ENCODE peak calls at places on chromosomes 5 and 9, in seven cellular contexts. Z is coronary artery, U is iris pigment epithelial cell, H is COR-L47, A is hippocampal formation, T is CD14-positive monocyte, V is NCI-H510A treated with DMSO at 0.1 percent for 48 hours. P is an unnamed sample.

GRCh38 chr5:83184534-83184933 is 107.2 kb downstream of the XRCC4 start:
- DNase-seq in Z (no peak), U (no peak), H (no peak), A (no peak), T (no peak), V (no peak), P (no peak)

GRCh38 chr5:139445325-139446170 is 6.2 kb upstream of the DNAJC18 start:
- DNase-seq in Z (no peak), U (peak), H (no peak), A (no peak), T (no peak), V (no peak), P (peak)

GRCh38 chr5:90483206-90483605 is 8.5 kb downstream of the POLR3G start:
- DNase-seq in Z (no peak), U (peak), H (no peak), A (no peak), T (no peak), V (no peak), P (no peak)

GRCh38 chr5:152270117-152270516 is 135.0 kb downstream of the NMUR2 start:
- DNase-seq in Z (no peak), U (no peak), H (no peak), A (no peak), T (no peak), V (no peak), P (peak)

GRCh38 chr5:131818001-131818724 is 21.3 kb upstream of the FNIP1 start:
- DNase-seq in Z (no peak), U (no peak), H (no peak), A (no peak), T (no peak), V (no peak), P (no peak)

GRCh38 chr9:73154271-73154670 is 2.6 kb downstream of the ANXA1 start:
- DNase-seq in Z (no peak), U (no peak), H (no peak), A (no peak), T (no peak), V (no peak), P (no peak)

GRCh38 chr5:64417390-64417789 is 88.4 kb upstream of the RGS7BP start:
- DNase-seq in Z (no peak), U (no peak), H (no peak), A (no peak), T (no peak), V (peak), P (no peak)

GRCh38 chr9:107137495-107138202 is 145.4 kb upstream of the RAD23B start:
- DNase-seq in Z (no peak), U (peak), H (no peak), A (no peak), T (no peak), V (no peak), P (no peak)

GRCh38 chr9:99998866-99999265 is 92.4 kb downstream of the STX17 start:
- DNase-seq in Z (no peak), U (no peak), H (no peak), A (no peak), T (no peak), V (no peak), P (no peak)

GRCh38 chr9:127444921-127445850 is 6.0 kb downstream of the RPL12 start:
- DNase-seq in Z (no peak), U (no peak), H (no peak), A (no peak), T (no peak), V (no peak), P (no peak)

GRCh38 chr5:154543380-154543779 is 65.4 kb upstream of the HAND1 start:
- DNase-seq in Z (no peak), U (peak), H (no peak), A (no peak), T (no peak), V (no peak), P (no peak)

GRCh38 chr9:95506438-95506691 is 10.4 kb downstream of the PTCH1 start:
- DNase-seq in Z (no peak), U (peak), H (no peak), A (peak), T (no peak), V (peak), P (no peak)

GRCh38 chr5:132226516-132227234 is 978 bp downstream of the P4HA2 start:
- DNase-seq in Z (no peak), U (no peak), H (no peak), A (no peak), T (peak), V (no peak), P (no peak)

GRCh38 chr5:164048527-164048926 is 543.1 kb downstream of the MAT2B start:
- DNase-seq in Z (no peak), U (peak), H (no peak), A (no peak), T (no peak), V (no peak), P (no peak)

GRCh38 chr5:74384851-74385250 is 255.7 kb downstream of the ENC1 start:
- DNase-seq in Z (no peak), U (no peak), H (peak), A (no peak), T (no peak), V (no peak), P (no peak)

GRCh38 chr9:69809304-69809863 is 11.2 kb upstream of the CFAP95 start:
- DNase-seq in Z (no peak), U (peak), H (no peak), A (no peak), T (no peak), V (no peak), P (no peak)

GRCh38 chr5:43034591-43034968 is 5.5 kb downstream of the ANXA2R start:
- DNase-seq in Z (no peak), U (peak), H (no peak), A (no peak), T (no peak), V (no peak), P (no peak)

GRCh38 chr5:76402880-76403712 is at the start of gene IQGAP2:
- DNase-seq in Z (no peak), U (peak), H (no peak), A (peak), T (peak), V (peak), P (no peak)

GRCh38 chr9:84922051-84922450 is 252.5 kb downstream of the NTRK2 start:
- DNase-seq in Z (no peak), U (peak), H (no peak), A (no peak), T (no peak), V (no peak), P (no peak)

GRCh38 chr5:6686916-6687409 is 26.3 kb upstream of the TENT4A start:
- DNase-seq in Z (no peak), U (peak), H (no peak), A (no peak), T (no peak), V (no peak), P (no peak)

GRCh38 chr5:169576181-169576598 is 7.4 kb upstream of the SPDL1 start:
- DNase-seq in Z (no peak), U (peak), H (no peak), A (no peak), T (no peak), V (no peak), P (peak)

GRCh38 chr5:113205807-113206206 is 229.0 kb downstream of the TSSK1B start:
- DNase-seq in Z (no peak), U (no peak), H (no peak), A (peak), T (no peak), V (no peak), P (no peak)

GRCh38 chr5:173883347-173883924 is 4.7 kb upstream of the CPEB4 start:
- DNase-seq in Z (no peak), U (no peak), H (no peak), A (no peak), T (no peak), V (no peak), P (no peak)

P was measured in epithelial cell of prostate.